ENCODE peak calls at places on chromosome 17, in six cellular contexts. E is activated CD4-positive, alpha-beta T cell treated with anti-CD3 and anti-CD28 coated beads, Interleukin-2, amount 10 ng/mL, durations not matched to agents 7 days and 5 days; F is CD8-positive, alpha-beta T cell; Z is cardiac fibroblast; O is RCC 7860; X is Kasumi-1. D is an unnamed sample.

GRCh38 chr17:7132511-7133094 is 18.0 kb upstream of the ASGR2 start:
- DNase-seq in O (no peak), X (no peak), E (peak; percentile 67), Z (peak; percentile 22), F (peak; percentile 45), D (no peak)

GRCh38 chr17:50883850-50884291 is 17.7 kb upstream of the TOB1 start:
- DNase-seq in Z (no peak), X (peak; percentile 98), O (no peak), F (no peak), E (no peak), D (no peak)

GRCh38 chr17:6815775-6816174 is 15.8 kb downstream of the TEKT1 start:
- DNase-seq in X (no peak), F (no peak), O (peak; percentile 80), Z (no peak), E (no peak), D (no peak)

GRCh38 chr17:83182620-83183063 is 103.2 kb downstream of the METRNL start:
- DNase-seq in F (peak; percentile 10), E (peak; percentile 4), X (no peak), O (no peak), Z (no peak), D (no peak)

GRCh38 chr17:74680941-74681340 is 31.8 kb downstream of the CD300LF start:
- DNase-seq in F (no peak), X (no peak), Z (no peak), E (no peak), O (no peak), D (no peak)

GRCh38 chr17:35460354-35460851 is 11.8 kb upstream of the SLFN13 start:
- DNase-seq in X (no peak), O (no peak), E (peak; percentile 56), F (peak; percentile 62), Z (no peak), D (no peak)

GRCh38 chr17:8857919-8858318 is 9.6 kb downstream of the PIK3R6 start:
- DNase-seq in F (no peak), O (no peak), Z (peak; percentile 64), E (peak; percentile 63), X (peak; percentile 6), D (peak; percentile 90)

GRCh38 chr17:38743556-38744171 is 4.5 kb downstream of the PCGF2 start:
- DNase-seq in F (no peak), O (no peak), E (no peak), X (no peak), Z (no peak), D (no peak)

GRCh38 chr17:30969989-30970680 is 704 bp upstream of the RNF135 start:
- DNase-seq in F (no peak), O (no peak), E (peak; percentile 67), X (peak; percentile 53), Z (peak; percentile 11), D (peak; percentile 37)

GRCh38 chr17:71184716-71185115 is 936.1 kb upstream of the SOX9 start:
- DNase-seq in F (no peak), Z (no peak), X (no peak), O (no peak), E (no peak), D (no peak)

GRCh38 chr17:76867578-76868175 is 527 bp upstream of the MGAT5B start:
- DNase-seq in X (no peak), E (no peak), O (peak; percentile 75), F (no peak), Z (peak; percentile 55), D (peak; percentile 9)

GRCh38 chr17:49696233-49696761 is 11.5 kb downstream of the SLC35B1 start:
- DNase-seq in X (peak; percentile 77), O (no peak), F (peak; percentile 58), E (peak; percentile 73), Z (no peak), D (no peak)

GRCh38 chr17:19238167-19238505 is 970 bp downstream of the EPN2 start:
- DNase-seq in Z (no peak), F (no peak), O (no peak), X (no peak), E (no peak), D (no peak)

GRCh38 chr17:75105269-75106080 is 4.3 kb upstream of the ARMC7 start:
- DNase-seq in X (peak; percentile 24), E (peak; percentile 40), Z (peak; percentile 54), O (no peak), F (no peak), D (peak; percentile 35)

GRCh38 chr17:40224707-40225092 is 5.6 kb downstream of the WIPF2 start:
- DNase-seq in X (no peak), O (no peak), F (no peak), E (no peak), Z (peak; percentile 87), D (no peak)

GRCh38 chr17:17721140-17721668 is 39.9 kb downstream of the RAI1 start:
- DNase-seq in O (no peak), F (no peak), E (no peak), X (no peak), Z (no peak), D (no peak)

GRCh38 chr17:15914400-15915165 is 30.3 kb upstream of the ADORA2B start:
- DNase-seq in X (no peak), O (no peak), F (no peak), E (no peak), Z (peak; percentile 52), D (no peak)

GRCh38 chr17:71127416-71127815 is 958.1 kb downstream of the KCNJ2 start:
- DNase-seq in X (no peak), Z (no peak), F (no peak), E (no peak), O (no peak), D (no peak)